ENCODE peak calls at places on chromosomes 4 and X, in eight cellular contexts. G is A549, A is HCT116, B is K562, D is endothelial cell of umbilical vein, V is H1, I is GM12878, F is HepG2. M is an unnamed sample.

GRCh38 chr4:157763490-157763889 is 409.3 kb downstream of the GASK1B start:
- DNase-seq in D (no peak), G (no peak), F (no peak), A (no peak), B (no peak), V (no peak), I (no peak), M (no peak)

GRCh38 chr4:74320559-74321118 is 12.4 kb downstream of the EPGN start:
- DNase-seq in B (peak; percentile 53), I (peak; percentile 9), V (peak; percentile 27), G (peak; percentile 78), A (peak; percentile 98), F (peak; percentile 58), D (peak; percentile 74), M (peak; percentile 62)

GRCh38 chrX:138128025-138128671 is 562.2 kb downstream of the ZIC3 start:
- DNase-seq in B (peak; percentile 25), A (peak; percentile 1), I (no peak), G (peak; percentile 39), V (no peak), D (peak; percentile 1), F (peak; percentile 2), M (peak; percentile 39)

GRCh38 chr4:102104278-102104677 is 241.0 kb downstream of the SLC39A8 start:
- DNase-seq in D (no peak), B (no peak), F (no peak), I (no peak), G (no peak), V (no peak), A (no peak), M (no peak)

GRCh38 chr4:40506492-40506891 is 123.2 kb downstream of the RBM47 start:
- DNase-seq in G (no peak), A (no peak), I (no peak), B (no peak), D (no peak), V (no peak), F (no peak), M (no peak)

GRCh38 chrX:23317799-23318724 is 16.6 kb upstream of the PTCHD1 start:
- DNase-seq in A (no peak), F (no peak), B (peak; percentile 68), V (no peak), I (no peak), G (peak; percentile 13), D (peak; percentile 19), M (peak; percentile 40)

GRCh38 chr4:15902741-15903140 is 35.8 kb downstream of the FGFBP1 start:
- DNase-seq in A (no peak), B (no peak), D (no peak), G (no peak), V (no peak), F (no peak), I (no peak), M (peak; percentile 78)

GRCh38 chr4:8745828-8746225 is 125.8 kb downstream of the HMX1 start:
- DNase-seq in D (no peak), A (no peak), I (no peak), F (no peak), G (no peak), V (no peak), B (no peak), M (no peak)

GRCh38 chrX:74925210-74926088 is at the start of gene NEXMIF:
- DNase-seq in D (no peak), I (no peak), A (no peak), B (no peak), V (no peak), G (peak; percentile 36), F (peak; percentile 6), M (peak; percentile 49)

GRCh38 chrX:85851418-85851817 is 195.9 kb downstream of the CHM start:
- DNase-seq in G (peak; percentile 34), A (peak; percentile 8), B (peak; percentile 3), F (peak; percentile 14), V (peak; percentile 2), I (no peak), D (peak; percentile 1), M (no peak)

GRCh38 chrX:9349572-9350259 is 115.1 kb upstream of the TBL1X start:
- DNase-seq in A (no peak), I (no peak), B (no peak), D (no peak), F (no peak), V (no peak), G (no peak), M (peak; percentile 37)

GRCh38 chr4:17168571-17168970 is 270.1 kb upstream of the LDB2 start:
- DNase-seq in D (peak; percentile 84), A (no peak), G (no peak), V (no peak), F (no peak), I (no peak), B (no peak), M (peak; percentile 90)

GRCh38 chr4:151087467-151087866 is 12.0 kb upstream of the RPS3A start:
- DNase-seq in I (no peak), G (no peak), F (no peak), B (no peak), D (no peak), V (no peak), A (no peak), M (no peak)

GRCh38 chr4:164509951-164510350 is 244.0 kb upstream of the SMIM31 start:
- DNase-seq in D (no peak), B (no peak), V (no peak), G (no peak), I (no peak), F (no peak), A (no peak), M (peak; percentile 61)

GRCh38 chr4:171759274-171759673 is 53.9 kb upstream of the GALNTL6 start:
- DNase-seq in I (no peak), F (peak; percentile 9), A (no peak), G (no peak), B (no peak), D (no peak), V (no peak), M (no peak)

GRCh38 chrX:118348186-118348810 is 2.4 kb downstream of the WDR44 start:
- DNase-seq in I (no peak), V (no peak), B (no peak), F (no peak), D (no peak), G (no peak), A (no peak), M (no peak)

GRCh38 chrX:118345401-118346257 is at the start of gene WDR44:
- DNase-seq in A (peak; percentile 85), B (peak; percentile 96), G (peak; percentile 96), V (peak; percentile 86), I (peak; percentile 82), F (peak; percentile 89), D (peak; percentile 96), M (peak; percentile 95)

GRCh38 chrX:118346258-118347094 is 570 bp downstream of the WDR44 start:
- DNase-seq in D (peak; percentile 24), V (no peak), I (no peak), F (peak; percentile 7), G (peak; percentile 46), B (peak; percentile 53), A (no peak), M (peak; percentile 75)

GRCh38 chrX:118349188-118349587 is 3.3 kb downstream of the WDR44 start:
- DNase-seq in F (no peak), B (no peak), G (no peak), A (no peak), I (no peak), V (no peak), D (no peak), M (no peak)

DNA sequence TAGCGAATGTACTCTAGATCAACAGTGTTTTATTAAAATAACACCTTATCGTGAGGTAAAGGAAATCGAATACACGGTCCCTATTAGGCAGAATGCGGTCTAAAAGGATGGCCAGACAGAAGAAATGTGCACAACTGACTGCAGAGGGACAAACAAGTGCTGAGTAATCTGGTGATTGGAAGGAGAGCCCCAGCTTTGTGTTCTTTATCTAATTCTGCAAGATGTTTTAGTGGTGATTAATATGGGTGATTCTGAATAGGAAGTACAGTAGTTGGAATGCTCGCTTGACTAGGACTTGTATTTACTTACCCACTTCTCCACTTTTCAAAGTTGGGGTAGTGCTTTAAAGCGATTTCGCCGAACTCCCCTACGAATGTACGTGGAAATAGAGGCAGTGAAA is 1.2 kb downstream of the WDR44 start:
- DNase-seq in D (peak; percentile 63), G (no peak), F (peak; percentile 2), I (no peak), A (no peak), B (peak; percentile 57), V (no peak), M (peak; percentile 45)
- TF ChIP-seq MAX in D (no peak), G (no peak), F (no peak), I (no peak), A (no peak), B (no peak), V (no peak), M (no peak)

GRCh38 chrX:129981207-129981553 is 1.3 kb upstream of the BCORL1 start:
- DNase-seq in G (no peak), I (no peak), V (no peak), D (no peak), F (no peak), A (no peak), B (no peak), M (no peak)
- TF ChIP-seq POLR2A in G (no peak), I (no peak), V (no peak), D (no peak), F (no peak), A (no peak), B (no peak), M (no peak)

GRCh38 chr4:99323761-99324160 is 2.6 kb upstream of the ADH1B start:
- DNase-seq in D (no peak), B (no peak), F (no peak), A (no peak), G (no peak), V (no peak), I (no peak), M (no peak)
- TF ChIP-seq MAX in D (no peak), B (no peak), F (no peak), A (no peak), G (no peak), V (no peak), I (no peak), M (no peak)

DNA sequence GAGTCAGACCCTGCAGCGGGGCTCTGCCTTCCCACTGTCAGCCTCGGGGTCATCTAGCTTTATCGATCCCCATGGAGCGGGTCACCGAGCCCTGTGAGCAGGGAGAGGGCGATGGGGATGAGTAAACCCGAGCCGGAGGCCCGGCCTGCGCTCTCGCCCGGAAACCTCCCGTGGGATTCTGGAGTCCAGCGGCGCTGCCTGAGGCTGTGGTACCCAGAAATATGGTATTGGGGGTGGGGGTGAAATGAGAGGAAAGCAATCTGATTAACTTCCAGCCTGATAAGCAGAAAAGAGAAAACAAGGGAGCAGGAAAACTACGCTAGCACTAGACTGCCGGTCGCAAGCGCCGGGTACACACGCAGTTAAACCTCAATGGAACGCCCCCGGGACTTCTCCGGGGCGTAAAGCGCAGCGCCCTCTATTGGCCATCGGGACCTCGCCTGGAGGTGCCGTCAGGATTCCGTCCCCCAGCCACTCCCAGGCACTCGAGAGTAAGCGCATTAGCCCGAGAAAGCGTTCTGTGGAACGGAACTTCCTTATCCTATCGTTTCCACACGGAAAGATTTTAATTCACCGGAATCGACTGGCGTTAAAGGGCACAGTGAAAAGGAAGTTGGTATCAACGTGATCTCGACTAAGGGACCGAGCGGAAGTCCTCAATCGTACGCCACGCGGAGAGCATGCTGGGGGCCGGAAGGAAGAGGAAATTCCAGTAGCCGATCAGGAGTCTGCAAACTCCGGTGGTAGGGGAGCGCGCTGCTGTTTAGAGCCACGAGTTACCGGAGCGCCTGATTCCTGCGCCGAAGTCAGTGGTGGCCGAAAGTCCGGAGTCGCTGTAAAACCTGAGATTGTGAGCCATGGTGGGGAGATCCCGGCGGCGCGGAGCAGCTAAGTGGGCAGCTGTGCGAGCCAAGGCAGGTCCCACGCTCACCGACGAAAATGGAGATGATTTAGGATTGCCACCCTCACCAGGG is at the start of gene UTP3:
- DNase-seq in V (peak; percentile 92), F (peak; percentile 98), D (peak; percentile 98), G (peak; percentile 97), I (peak; percentile 95), A (peak; percentile 99), B (peak; percentile 91), M (peak; percentile 97)
- TF ChIP-seq POLR2A in V (peak; percentile 85), F (peak; percentile 83), D (peak; percentile 83), G (peak; percentile 63), I (peak; percentile 89), A (peak; percentile 80), B (peak; percentile 95), M (peak; percentile 76)

GRCh38 chrX:18654873-18655836 is 16.8 kb downstream of the RS1 start:
- DNase-seq in A (no peak), F (peak; percentile 28), D (no peak), B (no peak), G (no peak), I (no peak), V (no peak), M (no peak)
- TF ChIP-seq MAX in A (no peak), F (no peak), D (no peak), B (no peak), G (no peak), I (no peak), V (no peak), M (no peak)